ENCODE peak calls at places on chromosome 1, in seven cellular contexts. J is IMR-90, K is anterior cingulate cortex, E is GM04504, S is fibroblast of lung, P is iPS-NIHi11, X is ELR. T is an unnamed sample.

GRCh38 chr1:84062496-84062895 is 63.6 kb upstream of the TTLL7 start:
- DNase-seq in J (no peak), K (no peak), E (no peak), S (no peak), P (no peak), X (peak), T (no peak)

GRCh38 chr1:2890221-2890850 is 88.8 kb upstream of the TTC34 start:
- DNase-seq in J (no peak), K (no peak), E (no peak), S (no peak), P (no peak), X (no peak), T (no peak)

GRCh38 chr1:73998348-73998959 is 199.5 kb downstream of the LRRIQ3 start:
- DNase-seq in J (peak), K (no peak), E (peak), S (peak), P (peak), X (peak), T (no peak)

GRCh38 chr1:209672705-209673630 is 2.2 kb upstream of the G0S2 start:
- DNase-seq in J (no peak), K (no peak), E (no peak), S (no peak), P (no peak), X (peak), T (no peak)

GRCh38 chr1:211605613-211606326 is 26.8 kb upstream of the SLC30A1 start:
- DNase-seq in J (no peak), K (no peak), E (no peak), S (no peak), P (no peak), X (no peak), T (no peak)

GRCh38 chr1:162902372-162902771 is 41.4 kb upstream of the CCDC190 start:
- DNase-seq in J (peak), K (no peak), E (no peak), S (peak), P (no peak), X (peak), T (no peak)

GRCh38 chr1:227869851-227870305 is 54.4 kb downstream of the PRSS38 start:
- DNase-seq in J (no peak), K (no peak), E (peak), S (no peak), P (no peak), X (no peak), T (no peak)

GRCh38 chr1:81805537-81806431 is 5.0 kb downstream of the ADGRL2 start:
- DNase-seq in J (no peak), K (no peak), E (no peak), S (no peak), P (no peak), X (no peak), T (no peak)

GRCh38 chr1:96211166-96211565 is 510.4 kb upstream of the PTBP2 start:
- DNase-seq in J (no peak), K (no peak), E (no peak), S (no peak), P (no peak), X (no peak), T (no peak)

GRCh38 chr1:54574158-54574778 is 26.2 kb downstream of the ACOT11 start:
- DNase-seq in J (no peak), K (no peak), E (no peak), S (no peak), P (no peak), X (no peak), T (no peak)

GRCh38 chr1:33050221-33051076 is 13.8 kb upstream of the AK2 start:
- DNase-seq in J (peak), K (no peak), E (peak), S (peak), P (no peak), X (peak), T (no peak)

GRCh38 chr1:39076127-39076798 is 50.1 kb downstream of the NDUFS5 start:
- DNase-seq in J (peak), K (peak), E (no peak), S (peak), P (no peak), X (peak), T (no peak)

GRCh38 chr1:181310560-181310959 is 172.8 kb upstream of the CACNA1E start:
- DNase-seq in J (no peak), K (no peak), E (no peak), S (peak), P (no peak), X (no peak), T (no peak)

GRCh38 chr1:152112885-152113432 is 2.3 kb downstream of the TCHH start:
- DNase-seq in J (no peak), K (no peak), E (no peak), S (no peak), P (no peak), X (no peak), T (no peak)

GRCh38 chr1:201259476-201260235 is 23.6 kb upstream of the PKP1 start:
- DNase-seq in J (peak), K (no peak), E (no peak), S (peak), P (peak), X (peak), T (no peak)

GRCh38 chr1:55421317-55421716 is 206.2 kb upstream of the USP24 start:
- DNase-seq in J (peak), K (no peak), E (no peak), S (no peak), P (no peak), X (peak), T (no peak)

T was measured in GOT3.